ENCODE peak calls at places on chromosomes 11 and 22, in four cellular contexts. A is dorsolateral prefrontal cortex, V is kidney epithelial cell, B is NCI-H2029. I is an unnamed sample.

GRCh38 chr22:26239561-26239960 is 70.3 kb downstream of the SEZ6L start:
- DNase-seq in A (no peak), V (no peak), B (no peak), I (no peak)

GRCh38 chr22:31350410-31350863 is 4.3 kb upstream of the PATZ1 start:
- DNase-seq in A (peak), V (no peak), B (peak), I (no peak)

GRCh38 chr11:81673001-81673400 is 1060.7 kb downstream of the FAM181B start:
- DNase-seq in A (no peak), V (peak), B (no peak), I (peak)

GRCh38 chr11:60825790-60826189 is 16.1 kb upstream of the CCDC86 start:
- DNase-seq in A (no peak), V (no peak), B (no peak), I (no peak)

GRCh38 chr22:45918455-45919370 is 58.2 kb downstream of the WNT7B start:
- DNase-seq in A (no peak), V (no peak), B (no peak), I (no peak)

GRCh38 chr11:95337175-95337957 is 106.4 kb upstream of the SESN3 start:
- DNase-seq in A (peak), V (no peak), B (no peak), I (peak)

GRCh38 chr22:19419086-19419463 is 12.5 kb downstream of the HIRA start:
- DNase-seq in A (no peak), V (no peak), B (no peak), I (no peak)

GRCh38 chr22:36352775-36353507 is 34.8 kb downstream of the MYH9 start:
- DNase-seq in A (no peak), V (no peak), B (no peak), I (no peak)

GRCh38 chr11:131240421-131240820 is 130.0 kb upstream of the NTM start:
- DNase-seq in A (no peak), V (no peak), B (no peak), I (no peak)

GRCh38 chr11:118212781-118213565 is 11.8 kb downstream of the JAML start:
- DNase-seq in A (peak), V (no peak), B (no peak), I (no peak)

GRCh38 chr11:108122166-108122628 is 830 bp downstream of the ACAT1 start:
- DNase-seq in A (peak), V (no peak), B (no peak), I (no peak)

GRCh38 chr22:32457031-32457430 is 7.2 kb downstream of the BPIFC start:
- DNase-seq in A (no peak), V (no peak), B (no peak), I (no peak)

GRCh38 chr11:116696381-116696941 is 76.3 kb downstream of the BUD13 start:
- DNase-seq in A (no peak), V (no peak), B (no peak), I (no peak)

GRCh38 chr22:37314315-37315046 is 32.2 kb downstream of the CYTH4 start:
- DNase-seq in A (no peak), V (no peak), B (no peak), I (no peak)

GRCh38 chr11:133078591-133079179 is 453.6 kb downstream of the OPCML start:
- DNase-seq in A (peak), V (no peak), B (peak), I (peak)